ENCODE peak calls at places on chromosomes 5 and 9, in five cellular contexts. D, E, L, X and O are unnamed samples.

GRCh38 chr5:90783460-90784333 is 225.1 kb downstream of the ADGRV1 start:
- DNase-seq in D (peak; percentile 63), E (peak; percentile 71), L (peak; percentile 46), X (peak; percentile 32), O (peak; percentile 75)

GRCh38 chr9:112493738-112494137 is 7.1 kb downstream of the KIAA1958 start:
- DNase-seq in D (no peak), E (no peak), L (no peak), X (no peak), O (no peak)

GRCh38 chr9:126158591-126159519 is 167.8 kb upstream of the MVB12B start:
- DNase-seq in D (no peak), E (peak; percentile 24), L (no peak), X (peak; percentile 2), O (no peak)

GRCh38 chr5:111582962-111583669 is 70.8 kb upstream of the STARD4 start:
- DNase-seq in D (no peak), E (no peak), L (peak; percentile 75), X (no peak), O (no peak)

GRCh38 chr5:134289509-134290113 is 63.7 kb upstream of the PPP2CA start:
- DNase-seq in D (no peak), E (peak; percentile 58), L (peak; percentile 59), X (peak; percentile 65), O (peak; percentile 58)

GRCh38 chr5:177130211-177131018 is 3.2 kb upstream of the NSD1 start:
- DNase-seq in D (peak; percentile 29), E (no peak), L (peak; percentile 47), X (no peak), O (no peak)

GRCh38 chr5:151183451-151184245 is 26.1 kb upstream of the ANXA6 start:
- DNase-seq in D (no peak), E (no peak), L (peak; percentile 11), X (no peak), O (no peak)

GRCh38 chr9:71079451-71079850 is 42.0 kb downstream of the TRPM3 start:
- DNase-seq in D (no peak), E (no peak), L (peak; percentile 60), X (no peak), O (no peak)

GRCh38 chr5:150487199-150488061 is 20.5 kb upstream of the NDST1 start:
- DNase-seq in D (no peak), E (peak; percentile 85), L (peak; percentile 44), X (peak; percentile 60), O (peak; percentile 59)

GRCh38 chr5:178153530-178154340 is at the start of gene NHP2:
- DNase-seq in D (peak; percentile 97), E (peak; percentile 99), L (peak; percentile 98), X (peak; percentile 97), O (peak; percentile 100)

GRCh38 chr9:89498845-89499480 is 1.1 kb upstream of the SEMA4D start:
- DNase-seq in D (no peak), E (no peak), L (no peak), X (peak; percentile 72), O (no peak)

GRCh38 chr5:75734913-75735789 is 17.9 kb upstream of the POC5 start:
- DNase-seq in D (no peak), E (peak; percentile 71), L (peak; percentile 9), X (peak; percentile 31), O (peak; percentile 47)

GRCh38 chr5:111928501-111928900 is 171.5 kb upstream of the NREP start:
- DNase-seq in D (no peak), E (no peak), L (no peak), X (no peak), O (no peak)

GRCh38 chr5:168042284-168043080 is 249.0 kb upstream of the WWC1 start:
- DNase-seq in D (no peak), E (no peak), L (no peak), X (no peak), O (no peak)

GRCh38 chr9:86965627-86966395 is 18.5 kb upstream of the GAS1 start:
- DNase-seq in D (no peak), E (no peak), L (no peak), X (no peak), O (no peak)

GRCh38 chr9:2053883-2054845 is 39.0 kb downstream of the SMARCA2 start:
- DNase-seq in D (no peak), E (no peak), L (peak; percentile 78), X (peak; percentile 64), O (peak; percentile 23)

GRCh38 chr9:37220971-37221370 is 100.6 kb downstream of the ZCCHC7 start:
- DNase-seq in D (no peak), E (no peak), L (no peak), X (no peak), O (no peak)

GRCh38 chr5:81006955-81007636 is 46.9 kb downstream of the RASGRF2 start:
- DNase-seq in D (no peak), E (no peak), L (no peak), X (no peak), O (no peak)

GRCh38 chr5:44665101-44665701 is 143.5 kb upstream of the MRPS30 start:
- DNase-seq in D (peak; percentile 46), E (no peak), L (peak; percentile 16), X (no peak), O (no peak)

GRCh38 chr5:150175536-150175935 is 9.0 kb downstream of the CDX1 start:
- DNase-seq in D (no peak), E (no peak), L (no peak), X (peak; percentile 68), O (no peak)

GRCh38 chr5:54021413-54022155 is 288.8 kb downstream of the ARL15 start:
- DNase-seq in D (no peak), E (no peak), L (peak; percentile 36), X (no peak), O (no peak)

GRCh38 chr5:178274826-178275537 is 42.4 kb upstream of the PHYKPL start:
- DNase-seq in D (no peak), E (no peak), L (no peak), X (no peak), O (no peak)

GRCh38 chr5:125409496-125410351 is 663.3 kb upstream of the ZNF608 start:
- DNase-seq in D (no peak), E (no peak), L (peak; percentile 38), X (no peak), O (peak; percentile 20)

GRCh38 chr9:16704489-16705111 is 165.9 kb downstream of the BNC2 start:
- DNase-seq in D (no peak), E (no peak), L (peak; percentile 30), X (no peak), O (peak; percentile 23)

GRCh38 chr9:127980056-127980705 is 608 bp downstream of the EEIG1 start:
- DNase-seq in D (peak; percentile 88), E (peak; percentile 80), L (no peak), X (peak; percentile 74), O (peak; percentile 72)

GRCh38 chr5:93611900-93612898 is 29.2 kb downstream of the NR2F1 start:
- DNase-seq in D (peak; percentile 72), E (no peak), L (no peak), X (no peak), O (no peak)

GRCh38 chr5:68290260-68290674 is 74.7 kb downstream of the PIK3R1 start:
- DNase-seq in D (no peak), E (no peak), L (peak; percentile 54), X (no peak), O (peak; percentile 48)

GRCh38 chr5:68343421-68343826 is 127.9 kb downstream of the PIK3R1 start:
- DNase-seq in D (no peak), E (no peak), L (peak; percentile 81), X (peak; percentile 39), O (no peak)

GRCh38 chr5:34519489-34520220 is 136.5 kb upstream of the RAI14 start:
- DNase-seq in D (no peak), E (no peak), L (no peak), X (no peak), O (no peak)
- TF ChIP-seq CTCF in D (no peak), E (no peak), L (no peak), X (no peak), O (no peak)

DNA sequence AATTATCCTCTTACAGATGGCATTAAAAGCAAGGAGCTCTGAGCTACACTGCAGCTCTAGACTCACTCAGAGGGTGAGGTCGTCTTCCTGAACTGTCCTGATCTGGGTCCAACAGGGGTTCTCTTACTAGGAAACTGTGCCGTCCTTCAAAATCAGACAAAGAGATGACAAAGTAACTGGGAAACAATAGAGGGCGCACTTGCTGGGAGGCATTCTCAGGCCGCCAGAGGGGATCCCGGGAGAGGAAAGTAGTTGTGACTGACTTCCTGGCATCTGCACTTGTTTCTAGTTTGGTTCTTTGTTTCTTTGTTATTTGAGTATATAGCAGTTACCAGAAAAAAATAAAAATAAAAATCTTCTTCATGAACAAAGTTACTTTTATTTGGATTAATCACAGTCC is 142.9 kb upstream of the MSX2 start:
- DNase-seq in D (no peak), E (no peak), L (no peak), X (no peak), O (no peak)
- TF ChIP-seq CTCF in D (no peak), E (peak; percentile 30), L (peak; percentile 33), X (no peak), O (no peak)

DNA sequence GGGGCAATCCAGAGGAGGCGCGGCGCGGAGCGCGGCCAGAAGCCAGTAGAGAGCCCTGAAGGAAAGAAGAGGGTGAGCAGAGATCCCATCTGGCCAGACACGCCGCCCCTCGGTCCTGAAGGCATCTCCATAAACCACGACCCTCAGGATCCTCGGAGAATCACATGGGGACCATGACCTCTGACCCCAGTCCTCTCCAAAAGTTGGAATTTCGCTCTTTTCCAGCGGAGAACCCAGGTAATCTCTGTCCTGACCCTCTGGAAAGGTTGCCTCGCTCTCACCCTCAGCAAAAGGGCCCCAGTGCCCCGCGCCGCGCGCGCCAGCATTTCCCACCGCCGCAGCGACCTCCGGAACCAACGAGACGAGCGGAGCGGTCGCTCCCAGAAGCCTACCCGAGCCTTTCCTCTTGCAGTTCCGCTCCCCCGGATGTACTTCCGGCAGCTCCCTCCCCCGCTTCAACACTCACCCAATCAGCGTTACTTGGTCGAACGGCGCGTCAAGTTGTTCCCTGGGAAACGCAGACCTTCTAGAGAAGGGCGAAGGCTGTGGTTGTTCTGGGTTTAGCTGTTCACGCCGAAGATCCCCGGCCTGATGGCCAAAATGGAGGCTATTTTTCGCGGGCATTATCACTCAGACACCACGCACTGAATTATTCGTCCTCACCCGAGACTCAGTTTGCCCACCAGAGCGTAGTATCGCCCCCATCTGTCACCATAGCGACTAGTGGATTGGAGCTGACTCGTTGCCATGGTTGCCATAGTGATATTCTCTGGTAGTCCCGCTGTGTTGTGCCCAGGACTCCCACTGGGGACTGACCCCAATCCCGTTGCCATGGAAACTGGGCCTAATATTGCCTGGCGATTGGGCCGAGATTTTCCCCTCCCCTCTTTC is at the start of gene STOML2:
- DNase-seq in D (peak; percentile 85), E (peak; percentile 95), L (peak; percentile 95), X (peak; percentile 95), O (peak; percentile 96)
- TF ChIP-seq CTCF in D (no peak), E (no peak), L (no peak), X (no peak), O (no peak)

DNA sequence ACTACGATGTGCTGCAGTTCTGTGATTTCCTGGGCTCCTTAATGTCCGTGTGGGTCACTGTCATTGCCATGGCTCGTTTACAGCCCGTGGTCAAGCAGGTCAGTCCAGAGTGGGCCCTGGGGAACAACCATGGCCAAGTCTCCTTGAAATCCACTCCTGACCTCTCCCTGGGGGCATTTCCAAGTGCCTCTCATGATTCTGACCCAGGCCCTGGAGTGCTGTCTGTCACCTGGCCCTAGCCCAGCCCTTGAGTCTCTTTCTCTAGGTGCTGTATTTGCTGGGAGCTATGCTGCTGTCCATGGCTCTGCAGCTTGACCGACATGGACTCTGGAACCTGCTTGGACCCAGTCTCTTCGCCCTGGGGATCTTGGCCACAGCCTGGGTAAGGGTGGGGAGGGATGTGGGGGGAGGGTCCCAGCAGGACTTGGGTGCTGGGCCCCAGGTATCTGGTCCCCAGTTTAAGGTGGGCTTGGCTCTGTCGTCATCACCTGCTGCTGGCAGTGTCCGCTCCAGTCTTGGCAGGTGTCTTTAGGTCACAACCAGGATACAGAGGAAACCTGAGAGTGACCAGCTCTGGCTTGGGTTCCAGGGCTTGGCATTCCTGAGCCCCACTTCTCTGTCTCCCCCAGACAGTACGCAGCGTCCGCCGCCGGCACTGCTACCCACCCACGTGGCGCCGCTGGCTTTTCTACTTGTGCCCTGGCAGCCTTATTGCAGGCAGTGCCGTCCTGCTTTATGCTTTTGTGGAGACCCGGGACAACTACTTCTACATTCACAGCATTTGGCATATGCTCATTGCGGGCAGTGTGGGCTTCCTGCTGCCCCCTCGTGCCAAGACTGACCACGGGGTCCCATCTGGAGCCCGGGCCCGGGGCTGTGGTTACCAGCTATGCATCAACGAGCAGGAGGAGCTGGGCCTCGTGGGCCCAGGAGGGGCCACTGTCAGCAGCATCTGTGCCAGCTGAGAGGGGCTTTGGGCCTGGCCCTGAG is 17.0 kb downstream of the OR13J1 start:
- DNase-seq in D (no peak), E (no peak), L (no peak), X (no peak), O (peak; percentile 14)
- TF ChIP-seq CTCF in D (no peak), E (no peak), L (no peak), X (no peak), O (no peak)